ENCODE peak calls at places on chromosome 10, in six cellular contexts. One of them, this sample, is unnamed.

GRCh38 chr10:57664815-57665214 is 602.9 kb downstream of the IPMK start:
- DNase-seq in fibroblast of the conjunctiva: no peak
- DNase-seq in tibial artery: no peak
- DNase-seq in endothelial cell: no peak
- DNase-seq in WERI-Rb-1: no peak
- DNase-seq in left colon: no peak
- DNase-seq in this sample: no peak

GRCh38 chr10:16761300-16761699 is 55.9 kb downstream of the RSU1 start:
- DNase-seq in fibroblast of the conjunctiva: no peak
- DNase-seq in tibial artery: no peak
- DNase-seq in endothelial cell: no peak
- DNase-seq in WERI-Rb-1: no peak
- DNase-seq in left colon: no peak
- DNase-seq in this sample: no peak

GRCh38 chr10:9010093-9010492 is 955.6 kb downstream of the GATA3 start:
- DNase-seq in fibroblast of the conjunctiva: no peak
- DNase-seq in tibial artery: no peak
- DNase-seq in endothelial cell: no peak
- DNase-seq in WERI-Rb-1: no peak
- DNase-seq in left colon: no peak
- DNase-seq in this sample: no peak

GRCh38 chr10:28532223-28532508 is 752 bp upstream of the WAC start:
- DNase-seq in fibroblast of the conjunctiva: peak
- DNase-seq in tibial artery: peak
- DNase-seq in endothelial cell: no peak
- DNase-seq in WERI-Rb-1: no peak
- DNase-seq in left colon: peak
- DNase-seq in this sample: no peak

GRCh38 chr10:27242473-27242950 is 1.9 kb upstream of the ACBD5 start:
- DNase-seq in fibroblast of the conjunctiva: no peak
- DNase-seq in tibial artery: no peak
- DNase-seq in endothelial cell: no peak
- DNase-seq in WERI-Rb-1: no peak
- DNase-seq in left colon: no peak
- DNase-seq in this sample: no peak

GRCh38 chr10:7157091-7157490 is 253.7 kb downstream of the SFMBT2 start:
- DNase-seq in fibroblast of the conjunctiva: no peak
- DNase-seq in tibial artery: no peak
- DNase-seq in endothelial cell: no peak
- DNase-seq in WERI-Rb-1: no peak
- DNase-seq in left colon: no peak
- DNase-seq in this sample: no peak

GRCh38 chr10:84525120-84525806 is 196.9 kb downstream of the CCSER2 start:
- DNase-seq in fibroblast of the conjunctiva: no peak
- DNase-seq in tibial artery: no peak
- DNase-seq in endothelial cell: no peak
- DNase-seq in WERI-Rb-1: no peak
- DNase-seq in left colon: no peak
- DNase-seq in this sample: no peak

GRCh38 chr10:107546986-107547385 is 382.5 kb upstream of the SORCS1 start:
- DNase-seq in fibroblast of the conjunctiva: no peak
- DNase-seq in tibial artery: no peak
- DNase-seq in endothelial cell: no peak
- DNase-seq in WERI-Rb-1: no peak
- DNase-seq in left colon: no peak
- DNase-seq in this sample: no peak

GRCh38 chr10:3902054-3902808 is 117.2 kb upstream of the KLF6 start:
- DNase-seq in fibroblast of the conjunctiva: no peak
- DNase-seq in tibial artery: no peak
- DNase-seq in endothelial cell: no peak
- DNase-seq in WERI-Rb-1: no peak
- DNase-seq in left colon: peak
- DNase-seq in this sample: no peak

GRCh38 chr10:100346765-100347567 is at the start of gene SCD:
- DNase-seq in fibroblast of the conjunctiva: peak
- DNase-seq in tibial artery: peak
- DNase-seq in endothelial cell: peak
- DNase-seq in WERI-Rb-1: peak
- DNase-seq in left colon: peak
- DNase-seq in this sample: no peak

GRCh38 chr10:102668312-102669110 is 24.2 kb downstream of the TRIM8 start:
- DNase-seq in fibroblast of the conjunctiva: no peak
- DNase-seq in tibial artery: no peak
- DNase-seq in endothelial cell: no peak
- DNase-seq in WERI-Rb-1: no peak
- DNase-seq in left colon: no peak
- DNase-seq in this sample: no peak

GRCh38 chr10:1180836-1181235 is 124.7 kb downstream of the WDR37 start:
- DNase-seq in fibroblast of the conjunctiva: no peak
- DNase-seq in tibial artery: peak
- DNase-seq in endothelial cell: peak
- DNase-seq in WERI-Rb-1: no peak
- DNase-seq in left colon: no peak
- DNase-seq in this sample: no peak